ENCODE peak calls at places on chromosomes 1 and 21, in ten cellular contexts. C is CD8-positive, alpha-beta T cell; D is AG04450; U is upper lobe of right lung; S is MM.1S; R is sigmoid colon; G is brain microvascular endothelial cell; M is thoracic aorta; Z is fibroblast of lung; E is cardiac muscle cell. T is an unnamed sample.

GRCh38 chr1:38013027-38013588 is 574 bp downstream of the UTP11 start:
- DNase-seq in R (no peak), E (no peak), D (no peak), M (no peak), S (no peak), G (peak; percentile 62), C (no peak), U (no peak), Z (peak; percentile 78), T (no peak)

GRCh38 chr1:161096514-161096913 is 1.6 kb upstream of the KLHDC9 start:
- DNase-seq in G (no peak), U (no peak), R (peak; percentile 78), E (no peak), M (no peak), C (no peak), S (no peak), D (no peak), Z (no peak), T (peak; percentile 90)

GRCh38 chr1:201766117-201766863 is 62.7 kb upstream of the IPO9 start:
- DNase-seq in S (no peak), C (no peak), E (no peak), G (peak; percentile 86), R (no peak), U (no peak), Z (peak; percentile 99), D (no peak), M (no peak), T (no peak)

GRCh38 chr1:200182701-200183100 is 155.2 kb downstream of the NR5A2 start:
- DNase-seq in M (no peak), C (no peak), D (no peak), G (no peak), Z (no peak), E (no peak), U (no peak), R (no peak), S (no peak), T (no peak)

GRCh38 chr1:7705048-7705907 is 65.8 kb upstream of the VAMP3 start:
- DNase-seq in E (no peak), R (peak; percentile 73), D (no peak), G (no peak), S (no peak), C (peak; percentile 41), U (peak; percentile 76), Z (no peak), M (no peak), T (no peak)

GRCh38 chr1:166343276-166343675 is 176.5 kb upstream of the FAM78B start:
- DNase-seq in D (no peak), G (no peak), S (no peak), M (no peak), E (no peak), R (no peak), C (no peak), U (no peak), Z (no peak), T (no peak)

GRCh38 chr1:171919891-171920887 is 78.9 kb downstream of the DNM3 start:
- DNase-seq in R (no peak), D (no peak), Z (no peak), G (no peak), E (no peak), S (no peak), M (no peak), C (no peak), U (no peak), T (no peak)

GRCh38 chr1:228018961-228019721 is 12.3 kb downstream of the WNT3A start:
- DNase-seq in G (no peak), S (no peak), M (no peak), R (peak; percentile 55), D (no peak), C (peak; percentile 1), E (no peak), Z (no peak), U (peak; percentile 44), T (no peak)

GRCh38 chr1:178134061-178134460 is 40.2 kb downstream of the RASAL2 start:
- DNase-seq in Z (peak; percentile 89), D (peak; percentile 13), E (no peak), M (no peak), G (peak; percentile 90), R (no peak), S (no peak), C (no peak), U (no peak), T (no peak)

GRCh38 chr1:246110343-246111219 is 396.5 kb downstream of the SMYD3 start:
- DNase-seq in S (no peak), U (no peak), D (peak; percentile 10), R (peak; percentile 90), G (peak; percentile 60), Z (peak; percentile 63), C (no peak), M (no peak), E (no peak), T (no peak)

GRCh38 chr1:243916160-243916559 is 66.1 kb upstream of the AKT3 start:
- DNase-seq in Z (peak; percentile 48), E (no peak), G (no peak), C (no peak), D (no peak), R (no peak), U (no peak), M (no peak), S (no peak), T (no peak)

GRCh38 chr21:44885615-44886014 is 12.1 kb upstream of the PTTG1IP start:
- DNase-seq in R (no peak), D (no peak), Z (no peak), U (no peak), C (no peak), G (no peak), S (no peak), M (no peak), E (no peak), T (no peak)

GRCh38 chr1:109466100-109466439 is 276 bp upstream of the SYPL2 start:
- DNase-seq in C (no peak), R (no peak), E (no peak), M (no peak), U (no peak), Z (no peak), G (no peak), S (no peak), D (no peak), T (no peak)
- H3K27me3 ChIP-seq in C (peaks cover 19% of the 10 kb centered on the region), R (no peaks in the 10 kb centered on the region), E (peaks cover 46% of the 10 kb centered on the region), M (no peaks in the 10 kb centered on the region), U (peaks cover 66% of the 10 kb centered on the region), Z (peaks cover 24% of the 10 kb centered on the region), G (peaks cover 61% of the 10 kb centered on the region), S (peaks cover 20% of the 10 kb centered on the region), D (peaks cover 71% of the 10 kb centered on the region), T (no peaks in the 10 kb centered on the region)

GRCh38 chr1:223486366-223486765 is 93.2 kb downstream of the CCDC185 start:
- DNase-seq in U (no peak), S (no peak), R (no peak), D (no peak), M (no peak), E (no peak), Z (no peak), G (no peak), C (no peak), T (no peak)
- TF ChIP-seq CTCF in U (peak; percentile 10), S (no peak), R (no peak), D (no peak), M (no peak), E (no peak), Z (no peak), G (peak; percentile 23), C (no peak), T (no peak)

GRCh38 chr1:215661033-215661432 is 93.9 kb downstream of the KCTD3 start:
- DNase-seq in Z (no peak), D (no peak), S (no peak), R (no peak), G (no peak), M (no peak), C (no peak), E (no peak), U (no peak), T (no peak)
- H3K27me3 ChIP-seq in Z (no peaks in the 10 kb centered on the region), D (no peaks in the 10 kb centered on the region), S (no peaks in the 10 kb centered on the region), R (no peaks in the 10 kb centered on the region), G (no peaks in the 10 kb centered on the region), M (no peaks in the 10 kb centered on the region), C (no peaks in the 10 kb centered on the region), E (no peaks in the 10 kb centered on the region), U (no peaks in the 10 kb centered on the region), T (no peaks in the 10 kb centered on the region)

DNA sequence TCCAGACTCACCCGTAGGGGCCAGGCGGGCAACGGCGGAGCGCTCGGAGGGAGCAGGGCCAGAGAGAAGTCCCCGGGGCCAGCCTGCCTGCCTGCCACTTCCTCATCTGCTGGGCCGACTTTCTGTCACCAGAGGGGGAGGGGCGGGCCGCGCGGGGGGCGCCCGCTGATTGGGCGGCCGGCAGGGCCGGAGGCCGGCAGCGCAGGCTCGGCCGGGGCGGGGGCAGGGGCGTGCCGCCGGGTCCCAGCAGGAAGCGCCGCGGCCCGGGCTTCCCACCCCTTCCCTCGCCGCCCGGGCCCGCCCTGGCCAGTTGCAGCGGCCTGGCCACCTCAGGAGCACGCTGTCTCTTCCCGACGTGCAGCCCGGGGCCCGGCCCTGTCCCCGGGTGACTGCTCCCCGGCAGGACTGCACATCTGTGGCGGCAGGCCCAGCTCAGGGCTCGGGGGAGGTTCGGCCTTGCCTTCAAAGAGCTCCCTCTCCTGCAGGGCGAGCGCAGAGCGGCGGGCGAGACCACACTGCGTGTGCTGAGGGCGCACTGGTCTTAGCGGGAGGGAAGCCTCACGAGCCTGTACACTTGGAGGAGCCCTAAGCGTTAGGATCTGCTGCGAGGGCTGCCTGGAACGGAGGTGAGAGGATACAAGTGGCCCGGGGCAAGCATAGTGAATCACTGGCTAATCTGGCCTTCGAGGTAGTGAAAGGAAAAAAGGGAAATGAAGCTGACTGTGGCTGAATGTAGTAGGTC is at the start of gene ELOVL1:
- DNase-seq in U (peak; percentile 98), Z (peak; percentile 84), E (peak; percentile 95), S (peak; percentile 92), C (peak; percentile 84), D (peak; percentile 41), M (peak; percentile 70), R (peak; percentile 95), G (peak; percentile 74), T (peak; percentile 91)
- TF ChIP-seq CTCF in U (peak; percentile 23), Z (peak; percentile 33), E (peak; percentile 36), S (peak; percentile 36), C (no peak), D (peak; percentile 42), M (no peak), R (peak; percentile 29), G (peak; percentile 51), T (peak; percentile 49)

DNA sequence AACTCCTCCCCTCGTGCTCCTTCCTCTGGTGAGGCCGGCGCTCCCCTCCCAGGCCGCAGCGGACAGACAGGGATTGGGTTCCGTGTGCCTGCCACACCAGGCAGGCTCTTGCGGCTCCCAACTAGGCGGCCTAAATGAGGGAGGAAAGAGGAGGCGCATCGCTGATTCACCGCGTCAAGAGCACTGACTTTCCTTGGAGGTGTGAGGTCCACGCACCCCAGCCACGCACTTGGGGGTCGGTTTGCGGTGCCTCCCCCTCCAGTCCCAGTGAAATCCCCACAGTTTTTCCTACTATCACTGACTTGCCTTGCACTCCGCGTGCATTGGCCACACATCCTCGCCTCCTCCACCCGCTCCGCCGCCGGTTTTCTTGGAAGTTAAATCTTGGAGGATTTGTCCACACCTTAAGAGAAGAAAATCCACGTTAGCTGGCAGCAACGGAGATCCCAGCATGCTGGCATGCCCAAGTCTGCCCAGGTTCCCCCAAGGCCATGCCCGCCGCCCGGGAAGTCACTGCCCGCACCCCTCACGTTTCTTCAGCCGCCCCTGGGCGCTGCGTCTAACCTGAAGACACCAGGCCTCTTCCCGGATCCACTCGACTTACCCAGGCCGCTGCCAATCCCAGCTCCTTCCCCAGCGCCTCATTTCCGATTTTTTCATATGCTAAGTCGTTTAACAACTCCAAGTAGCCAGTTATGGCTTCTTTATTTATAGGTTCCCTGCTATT is 1.1 kb upstream of the FOXD3 start:
- DNase-seq in C (no peak), M (no peak), S (no peak), R (no peak), D (no peak), U (no peak), G (no peak), Z (no peak), E (no peak), T (no peak)
- H3K27me3 ChIP-seq in C (peaks cover 72% of the 10 kb centered on the region), M (peaks cover 52% of the 10 kb centered on the region), S (no peaks in the 10 kb centered on the region), R (peaks cover 100% of the 10 kb centered on the region), D (peaks cover 84% of the 10 kb centered on the region), U (peaks cover 99% of the 10 kb centered on the region), G (peaks cover 93% of the 10 kb centered on the region), Z (peaks cover 94% of the 10 kb centered on the region), E (peaks cover 100% of the 10 kb centered on the region), T (peaks cover 89% of the 10 kb centered on the region)

GRCh38 chr1:191578281-191578680 is 580.0 kb upstream of the RGS18 start:
- DNase-seq in G (no peak), D (no peak), C (no peak), S (no peak), Z (no peak), R (no peak), E (no peak), U (no peak), M (no peak), T (no peak)
- TF ChIP-seq CTCF in G (no peak), D (no peak), C (no peak), S (no peak), Z (no peak), R (no peak), E (no peak), U (no peak), M (no peak), T (no peak)

T was measured in right atrium auricular region.